ENCODE peak calls at places on chromosomes 1 and 21, in ten cellular contexts. R is B cell; T is PC-9; M is mesothelial cell of epicardium; O is endodermal cell; X is pancreas; N is keratinocyte; J is CD8-positive, alpha-beta T cell; D is astrocyte of the spinal cord; Q is cardiac muscle cell. G is an unnamed sample.

GRCh38 chr21:31658053-31658452 is 1.4 kb upstream of the SOD1 start:
- DNase-seq in R (no peak), T (no peak), M (no peak), O (no peak), X (no peak), N (no peak), J (no peak), D (no peak), Q (no peak), G (no peak)

GRCh38 chr1:182404764-182405163 is 4.3 kb upstream of the TEDDM1 start:
- DNase-seq in R (no peak), T (no peak), M (no peak), O (no peak), X (no peak), N (no peak), J (no peak), D (no peak), Q (no peak), G (no peak)

GRCh38 chr1:32683397-32683796 is 19.2 kb downstream of the SYNC start:
- DNase-seq in R (no peak), T (no peak), M (no peak), O (no peak), X (peak), N (no peak), J (no peak), D (no peak), Q (no peak), G (no peak)

GRCh38 chr1:172893146-172893841 is 157.4 kb downstream of the TNFSF18 start:
- DNase-seq in R (no peak), T (no peak), M (no peak), O (no peak), X (no peak), N (no peak), J (no peak), D (peak), Q (no peak), G (no peak)

GRCh38 chr1:205949753-205950152 is 6.5 kb upstream of the SLC26A9 start:
- DNase-seq in R (no peak), T (no peak), M (no peak), O (no peak), X (peak), N (no peak), J (no peak), D (no peak), Q (no peak), G (no peak)

GRCh38 chr1:248847956-248848561 is 10.0 kb downstream of the ZNF672 start:
- DNase-seq in R (no peak), T (no peak), M (no peak), O (peak), X (peak), N (no peak), J (no peak), D (no peak), Q (no peak), G (no peak)

GRCh38 chr1:211643324-211644212 is 31.9 kb downstream of the NEK2 start:
- DNase-seq in R (no peak), T (peak), M (peak), O (peak), X (peak), N (no peak), J (no peak), D (peak), Q (peak), G (no peak)

GRCh38 chr1:111745670-111746613 is 6.7 kb upstream of the INKA2 start:
- DNase-seq in R (no peak), T (no peak), M (no peak), O (no peak), X (no peak), N (no peak), J (no peak), D (no peak), Q (peak), G (no peak)

GRCh38 chr1:6298940-6299465 is 38.1 kb upstream of the GPR153 start:
- DNase-seq in R (no peak), T (no peak), M (no peak), O (no peak), X (no peak), N (no peak), J (no peak), D (no peak), Q (no peak), G (no peak)

GRCh38 chr1:165686121-165686970 is 12.0 kb downstream of the ALDH9A1 start:
- DNase-seq in R (peak), T (no peak), M (no peak), O (peak), X (no peak), N (no peak), J (no peak), D (no peak), Q (no peak), G (peak)

GRCh38 chr21:43908167-43908566 is 43.1 kb downstream of the AGPAT3 start:
- DNase-seq in R (no peak), T (no peak), M (no peak), O (no peak), X (no peak), N (no peak), J (no peak), D (no peak), Q (no peak), G (no peak)

GRCh38 chr1:204929487-204930185 is 59.0 kb downstream of the NFASC start:
- DNase-seq in R (no peak), T (no peak), M (peak), O (peak), X (no peak), N (no peak), J (no peak), D (no peak), Q (no peak), G (no peak)

GRCh38 chr1:191839891-191840290 is 318.4 kb upstream of the RGS18 start:
- DNase-seq in R (no peak), T (no peak), M (no peak), O (no peak), X (no peak), N (no peak), J (no peak), D (peak), Q (no peak), G (no peak)

GRCh38 chr21:44999972-45000636 is 60.3 kb downstream of the SLX9 start:
- DNase-seq in R (no peak), T (peak), M (no peak), O (no peak), X (no peak), N (no peak), J (no peak), D (no peak), Q (no peak), G (no peak)

GRCh38 chr1:116508984-116509980 is 61.5 kb downstream of the CD58 start:
- DNase-seq in R (no peak), T (peak), M (no peak), O (no peak), X (no peak), N (peak), J (no peak), D (peak), Q (no peak), G (peak)

GRCh38 chr1:203650012-203650836 is 23.6 kb downstream of the ATP2B4 start:
- DNase-seq in R (peak), T (peak), M (peak), O (peak), X (peak), N (no peak), J (peak), D (peak), Q (peak), G (peak)

GRCh38 chr1:31786366-31787060 is 22.4 kb upstream of the ADGRB2 start:
- DNase-seq in R (no peak), T (no peak), M (no peak), O (peak), X (no peak), N (no peak), J (no peak), D (no peak), Q (no peak), G (no peak)

GRCh38 chr1:183278736-183279591 is 92.9 kb downstream of the LAMC2 start:
- DNase-seq in R (no peak), T (peak), M (no peak), O (peak), X (no peak), N (peak), J (no peak), D (peak), Q (no peak), G (no peak)

GRCh38 chr1:26799479-26800133 is 11.9 kb downstream of the PIGV start:
- DNase-seq in R (no peak), T (peak), M (no peak), O (peak), X (no peak), N (no peak), J (no peak), D (peak), Q (no peak), G (no peak)

GRCh38 chr1:42646056-42646455 is 12.2 kb upstream of the PPIH start:
- DNase-seq in R (no peak), T (no peak), M (no peak), O (no peak), X (no peak), N (no peak), J (no peak), D (no peak), Q (no peak), G (no peak)

GRCh38 chr1:245715970-245716369 is 561.2 kb downstream of the KIF26B start:
- DNase-seq in R (no peak), T (no peak), M (no peak), O (no peak), X (no peak), N (peak), J (no peak), D (peak), Q (no peak), G (no peak)

GRCh38 chr1:231796141-231796540 is 169.6 kb downstream of the DISC1 start:
- DNase-seq in R (no peak), T (no peak), M (no peak), O (no peak), X (no peak), N (no peak), J (no peak), D (no peak), Q (no peak), G (no peak)

GRCh38 chr1:214349781-214350180 is 68.8 kb downstream of the SMYD2 start:
- DNase-seq in R (no peak), T (peak), M (no peak), O (peak), X (no peak), N (no peak), J (no peak), D (no peak), Q (peak), G (no peak)

GRCh38 chr21:34945288-34945687 is 103.8 kb downstream of the RUNX1 start:
- DNase-seq in R (no peak), T (no peak), M (no peak), O (no peak), X (no peak), N (no peak), J (no peak), D (no peak), Q (no peak), G (no peak)

GRCh38 chr1:168304865-168305264 is 24.2 kb downstream of the TBX19 start:
- DNase-seq in R (no peak), T (no peak), M (no peak), O (no peak), X (no peak), N (no peak), J (no peak), D (no peak), Q (no peak), G (no peak)

GRCh38 chr1:183570451-183570850 is 19.8 kb downstream of the NCF2 start:
- DNase-seq in R (no peak), T (no peak), M (no peak), O (peak), X (no peak), N (no peak), J (no peak), D (no peak), Q (no peak), G (no peak)

GRCh38 chr1:114209971-114210370 is 56.3 kb upstream of the SYT6 start:
- DNase-seq in R (no peak), T (no peak), M (no peak), O (no peak), X (no peak), N (no peak), J (no peak), D (no peak), Q (no peak), G (no peak)

DNA sequence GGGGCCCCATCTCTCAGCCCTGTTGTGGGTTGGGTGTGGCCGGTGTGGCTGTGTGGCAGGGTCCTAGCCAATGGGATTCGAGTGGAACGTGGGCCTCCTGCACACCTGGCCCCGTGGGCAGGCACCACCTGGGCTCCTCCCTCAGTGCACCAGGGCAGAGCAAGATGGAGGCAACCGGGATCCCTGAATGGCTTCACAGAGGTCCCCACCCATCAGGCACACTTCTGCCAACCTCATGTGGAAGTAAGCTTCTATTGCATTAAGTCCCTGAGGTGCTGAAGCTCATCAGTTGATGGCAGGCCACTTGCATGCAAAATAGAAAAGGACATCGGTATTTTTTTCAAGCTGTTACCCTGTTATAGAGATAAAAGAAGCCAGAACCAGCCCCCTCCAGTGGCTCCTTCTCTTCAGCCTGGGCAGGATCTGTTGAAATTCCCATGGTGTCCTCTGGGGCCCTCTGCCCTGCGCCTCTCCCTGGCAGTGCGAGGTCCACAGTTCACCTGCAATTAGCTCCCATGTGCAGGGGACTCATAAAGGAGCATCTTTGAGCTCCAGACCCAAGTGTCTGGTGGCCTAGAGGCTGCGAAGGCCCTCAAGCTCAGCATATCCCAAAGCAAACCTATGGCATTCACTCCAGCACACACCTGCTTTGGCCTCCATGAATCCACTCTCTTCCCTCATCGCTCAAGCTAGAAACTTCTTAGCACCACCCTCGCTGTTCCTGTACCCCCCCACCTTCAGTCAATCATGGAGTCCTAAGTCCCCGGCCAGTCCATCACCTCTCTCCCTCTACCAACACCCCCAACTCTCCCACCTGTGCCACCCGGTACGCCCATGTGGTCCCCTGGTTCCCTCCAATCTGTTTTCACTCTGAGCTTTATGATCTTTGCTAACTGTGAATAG is 2.1 kb upstream of the SLC45A1 start:
- DNase-seq in R (no peak), T (no peak), M (no peak), O (peak), X (no peak), N (no peak), J (no peak), D (no peak), Q (no peak), G (no peak)
- TF ChIP-seq CTCF in R (no peak), T (no peak), M (no peak), O (peak), X (no peak), N (no peak), J (no peak), D (no peak), Q (peak), G (no peak)

DNA sequence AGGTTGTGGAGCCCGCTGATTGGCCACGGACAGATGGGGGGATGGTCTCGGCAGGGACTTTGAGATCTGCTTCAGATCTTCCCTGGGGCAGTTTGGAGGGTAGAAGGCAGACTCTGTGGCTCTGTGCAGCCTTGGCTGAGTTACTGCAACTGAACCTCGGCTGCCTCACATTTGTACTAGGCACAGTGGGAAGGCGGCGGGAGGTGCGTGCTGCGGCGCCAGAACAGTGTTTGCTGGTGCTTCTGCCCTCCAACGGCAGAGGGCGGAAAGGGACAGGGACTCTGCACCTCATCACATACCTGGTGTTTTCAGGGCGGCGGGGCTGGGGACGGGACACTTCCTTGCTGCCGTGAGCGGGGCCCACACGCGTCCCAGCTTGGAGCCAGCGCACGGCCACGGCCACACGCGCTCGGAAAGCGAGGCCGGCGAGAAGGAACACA is 26.2 kb downstream of the SLC66A1 start:
- DNase-seq in R (no peak), T (no peak), M (peak), O (peak), X (peak), N (no peak), J (no peak), D (no peak), Q (peak), G (no peak)
- TF ChIP-seq CTCF in R (no peak), T (no peak), M (peak), O (peak), X (no peak), N (peak), J (no peak), D (peak), Q (peak), G (no peak)

GRCh38 chr1:36528361-36529349 is 45.9 kb upstream of the CSF3R start:
- DNase-seq in R (no peak), T (no peak), M (peak), O (peak), X (no peak), N (no peak), J (no peak), D (no peak), Q (no peak), G (no peak)
- TF ChIP-seq CTCF in R (no peak), T (no peak), M (no peak), O (peak), X (no peak), N (peak), J (no peak), D (no peak), Q (no peak), G (no peak)

GRCh38 chr1:155944396-155944728 is 2.9 kb downstream of the RXFP4 start:
- DNase-seq in R (peak), T (no peak), M (no peak), O (no peak), X (no peak), N (no peak), J (no peak), D (no peak), Q (no peak), G (no peak)
- TF ChIP-seq CTCF in R (no peak), T (no peak), M (no peak), O (no peak), X (no peak), N (no peak), J (no peak), D (no peak), Q (no peak), G (no peak)

G was measured in GM12865.